ENCODE peak calls at places on chromosomes 13 and 19, in seven cellular contexts. One of them, this sample, is unnamed.

GRCh38 chr13:73258396-73258795 is 199.6 kb downstream of the KLF5 start:
- DNase-seq in activated CD8-positive, alpha-beta T cell treated with anti-CD3 and anti-CD28 coated beads for 36 hours: no peak
- DNase-seq in Caco-2: no peak
- DNase-seq in GM12865: no peak
- DNase-seq in H9: no peak
- DNase-seq in PC-3: no peak
- DNase-seq in cardiac muscle cell: peak
- DNase-seq in this sample: no peak

GRCh38 chr19:409006-409514 is at the start of gene C2CD4C:
- DNase-seq in cardiac muscle cell: peak
- DNase-seq in Caco-2: peak
- DNase-seq in H9: peak
- DNase-seq in activated CD8-positive, alpha-beta T cell treated with anti-CD3 and anti-CD28 coated beads for 36 hours: peak
- DNase-seq in GM12865: no peak
- DNase-seq in PC-3: no peak
- DNase-seq in this sample: peak

GRCh38 chr13:71643466-71643865 is 223.5 kb downstream of the DACH1 start:
- DNase-seq in cardiac muscle cell: no peak
- DNase-seq in Caco-2: no peak
- DNase-seq in PC-3: no peak
- DNase-seq in H9: no peak
- DNase-seq in GM12865: no peak
- DNase-seq in activated CD8-positive, alpha-beta T cell treated with anti-CD3 and anti-CD28 coated beads for 36 hours: no peak
- DNase-seq in this sample: no peak

GRCh38 chr13:51534075-51534817 is 50.0 kb upstream of the WDFY2 start:
- DNase-seq in activated CD8-positive, alpha-beta T cell treated with anti-CD3 and anti-CD28 coated beads for 36 hours: peak
- DNase-seq in Caco-2: no peak
- DNase-seq in H9: no peak
- DNase-seq in PC-3: no peak
- DNase-seq in cardiac muscle cell: no peak
- DNase-seq in GM12865: peak
- DNase-seq in this sample: no peak

GRCh38 chr13:59914556-59914955 is 249.2 kb downstream of the DIAPH3 start:
- DNase-seq in GM12865: no peak
- DNase-seq in H9: no peak
- DNase-seq in PC-3: no peak
- DNase-seq in activated CD8-positive, alpha-beta T cell treated with anti-CD3 and anti-CD28 coated beads for 36 hours: no peak
- DNase-seq in cardiac muscle cell: peak
- DNase-seq in Caco-2: no peak
- DNase-seq in this sample: no peak

GRCh38 chr19:55087542-55087935 is 11.9 kb downstream of the EPS8L1 start:
- DNase-seq in GM12865: no peak
- DNase-seq in H9: no peak
- DNase-seq in PC-3: no peak
- DNase-seq in activated CD8-positive, alpha-beta T cell treated with anti-CD3 and anti-CD28 coated beads for 36 hours: no peak
- DNase-seq in Caco-2: no peak
- DNase-seq in cardiac muscle cell: peak
- DNase-seq in this sample: no peak

GRCh38 chr13:51330741-51331140 is 8.8 kb upstream of the SERPINE3 start:
- DNase-seq in activated CD8-positive, alpha-beta T cell treated with anti-CD3 and anti-CD28 coated beads for 36 hours: peak
- DNase-seq in H9: no peak
- DNase-seq in cardiac muscle cell: peak
- DNase-seq in Caco-2: no peak
- DNase-seq in GM12865: peak
- DNase-seq in PC-3: no peak
- DNase-seq in this sample: no peak

GRCh38 chr19:10182847-10183246 is 11.9 kb downstream of the DNMT1 start:
- DNase-seq in activated CD8-positive, alpha-beta T cell treated with anti-CD3 and anti-CD28 coated beads for 36 hours: no peak
- DNase-seq in cardiac muscle cell: no peak
- DNase-seq in PC-3: no peak
- DNase-seq in Caco-2: no peak
- DNase-seq in H9: no peak
- DNase-seq in GM12865: no peak
- DNase-seq in this sample: no peak

GRCh38 chr19:45613926-45614725 is 12.1 kb upstream of the GPR4 start:
- DNase-seq in activated CD8-positive, alpha-beta T cell treated with anti-CD3 and anti-CD28 coated beads for 36 hours: peak
- DNase-seq in Caco-2: peak
- DNase-seq in cardiac muscle cell: peak
- DNase-seq in H9: no peak
- DNase-seq in GM12865: peak
- DNase-seq in PC-3: peak
- DNase-seq in this sample: no peak

GRCh38 chr13:25874064-25874737 is 177.6 kb downstream of the SHISA2 start:
- DNase-seq in cardiac muscle cell: no peak
- DNase-seq in activated CD8-positive, alpha-beta T cell treated with anti-CD3 and anti-CD28 coated beads for 36 hours: no peak
- DNase-seq in Caco-2: no peak
- DNase-seq in PC-3: no peak
- DNase-seq in H9: no peak
- DNase-seq in GM12865: no peak
- DNase-seq in this sample: no peak

GRCh38 chr13:83995930-83996329 is 113.7 kb upstream of the SLITRK1 start:
- DNase-seq in H9: no peak
- DNase-seq in activated CD8-positive, alpha-beta T cell treated with anti-CD3 and anti-CD28 coated beads for 36 hours: no peak
- DNase-seq in cardiac muscle cell: no peak
- DNase-seq in Caco-2: no peak
- DNase-seq in PC-3: no peak
- DNase-seq in GM12865: no peak
- DNase-seq in this sample: no peak
- TF ChIP-seq CTCF in H9: no peak
- TF ChIP-seq CTCF in activated CD8-positive, alpha-beta T cell treated with anti-CD3 and anti-CD28 coated beads for 36 hours: no peak
- TF ChIP-seq CTCF in cardiac muscle cell: no peak
- TF ChIP-seq CTCF in Caco-2: no peak
- TF ChIP-seq CTCF in PC-3: no peak
- TF ChIP-seq CTCF in GM12865: no peak
- TF ChIP-seq CTCF in this sample: no peak

GRCh38 chr19:56377105-56377924 is 16.0 kb downstream of the ZNF582 start:
- DNase-seq in cardiac muscle cell: no peak
- DNase-seq in H9: no peak
- DNase-seq in GM12865: no peak
- DNase-seq in Caco-2: no peak
- DNase-seq in PC-3: peak
- DNase-seq in activated CD8-positive, alpha-beta T cell treated with anti-CD3 and anti-CD28 coated beads for 36 hours: no peak
- DNase-seq in this sample: no peak
- TF ChIP-seq CTCF in cardiac muscle cell: no peak
- TF ChIP-seq CTCF in H9: no peak
- TF ChIP-seq CTCF in GM12865: no peak
- TF ChIP-seq CTCF in Caco-2: no peak
- TF ChIP-seq CTCF in PC-3: no peak
- TF ChIP-seq CTCF in activated CD8-positive, alpha-beta T cell treated with anti-CD3 and anti-CD28 coated beads for 36 hours: no peak
- TF ChIP-seq CTCF in this sample: no peak

GRCh38 chr13:114236224-114236623 is 1.5 kb downstream of the CDC16 start:
- DNase-seq in activated CD8-positive, alpha-beta T cell treated with anti-CD3 and anti-CD28 coated beads for 36 hours: no peak
- DNase-seq in PC-3: no peak
- DNase-seq in cardiac muscle cell: no peak
- DNase-seq in Caco-2: no peak
- DNase-seq in GM12865: no peak
- DNase-seq in H9: no peak
- DNase-seq in this sample: no peak

GRCh38 chr13:114237415-114238112 is 2.9 kb downstream of the CDC16 start:
- DNase-seq in H9: no peak
- DNase-seq in GM12865: no peak
- DNase-seq in activated CD8-positive, alpha-beta T cell treated with anti-CD3 and anti-CD28 coated beads for 36 hours: no peak
- DNase-seq in PC-3: no peak
- DNase-seq in Caco-2: no peak
- DNase-seq in cardiac muscle cell: no peak
- DNase-seq in this sample: no peak

GRCh38 chr13:114235697-114236096 is 1.0 kb downstream of the CDC16 start:
- DNase-seq in cardiac muscle cell: no peak
- DNase-seq in Caco-2: no peak
- DNase-seq in H9: no peak
- DNase-seq in activated CD8-positive, alpha-beta T cell treated with anti-CD3 and anti-CD28 coated beads for 36 hours: no peak
- DNase-seq in PC-3: peak
- DNase-seq in GM12865: no peak
- DNase-seq in this sample: no peak

GRCh38 chr13:114234266-114234644 is 442 bp upstream of the CDC16 start:
- DNase-seq in H9: no peak
- DNase-seq in cardiac muscle cell: no peak
- DNase-seq in PC-3: no peak
- DNase-seq in activated CD8-positive, alpha-beta T cell treated with anti-CD3 and anti-CD28 coated beads for 36 hours: no peak
- DNase-seq in GM12865: no peak
- DNase-seq in Caco-2: no peak
- DNase-seq in this sample: no peak

DNA sequence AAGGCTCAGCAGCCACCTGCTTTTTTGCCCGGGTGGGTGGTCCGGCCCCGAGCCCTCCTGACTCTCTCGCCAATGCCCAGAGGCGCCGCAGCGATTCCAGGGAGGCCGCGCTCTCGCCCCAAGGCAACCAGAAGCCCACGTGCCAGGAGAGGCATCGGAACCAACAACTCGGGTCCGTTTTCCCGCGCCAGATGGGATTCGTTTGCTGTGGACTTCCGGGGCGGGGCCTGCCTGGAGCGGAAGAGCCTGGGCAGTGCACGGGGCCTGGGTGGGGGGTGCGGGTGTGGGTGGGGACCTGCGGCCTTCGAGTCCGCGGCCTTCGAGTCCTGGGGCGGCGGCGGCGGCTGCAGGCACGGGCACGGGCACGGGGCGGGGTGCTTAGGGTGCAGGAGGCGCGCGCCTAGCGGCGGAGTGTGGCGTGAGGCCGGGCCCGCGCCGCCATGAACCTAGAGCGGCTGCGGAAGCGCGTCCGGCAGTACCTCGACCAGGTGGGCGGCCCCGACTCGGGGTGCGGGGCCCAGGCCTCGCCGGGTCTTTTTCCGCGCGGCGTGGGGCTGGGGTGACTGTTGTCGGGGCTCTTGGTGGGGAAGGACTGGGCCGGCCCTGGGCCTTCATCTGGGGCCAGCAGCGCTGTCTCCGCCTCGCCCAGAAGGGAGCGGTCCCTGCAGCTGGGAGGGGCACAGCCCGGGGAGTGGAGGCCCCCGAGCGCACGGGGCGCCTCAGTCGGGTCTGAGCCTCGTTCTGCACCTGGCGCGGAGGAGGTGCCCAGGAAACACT is at the start of gene CDC16:
- DNase-seq in cardiac muscle cell: peak
- DNase-seq in activated CD8-positive, alpha-beta T cell treated with anti-CD3 and anti-CD28 coated beads for 36 hours: peak
- DNase-seq in H9: peak
- DNase-seq in PC-3: peak
- DNase-seq in Caco-2: peak
- DNase-seq in GM12865: peak
- DNase-seq in this sample: peak
- TF ChIP-seq CTCF in cardiac muscle cell: no peak
- TF ChIP-seq CTCF in activated CD8-positive, alpha-beta T cell treated with anti-CD3 and anti-CD28 coated beads for 36 hours: peak
- TF ChIP-seq CTCF in H9: peak
- TF ChIP-seq CTCF in PC-3: no peak
- TF ChIP-seq CTCF in Caco-2: no peak
- TF ChIP-seq CTCF in GM12865: peak
- TF ChIP-seq CTCF in this sample: peak

DNA sequence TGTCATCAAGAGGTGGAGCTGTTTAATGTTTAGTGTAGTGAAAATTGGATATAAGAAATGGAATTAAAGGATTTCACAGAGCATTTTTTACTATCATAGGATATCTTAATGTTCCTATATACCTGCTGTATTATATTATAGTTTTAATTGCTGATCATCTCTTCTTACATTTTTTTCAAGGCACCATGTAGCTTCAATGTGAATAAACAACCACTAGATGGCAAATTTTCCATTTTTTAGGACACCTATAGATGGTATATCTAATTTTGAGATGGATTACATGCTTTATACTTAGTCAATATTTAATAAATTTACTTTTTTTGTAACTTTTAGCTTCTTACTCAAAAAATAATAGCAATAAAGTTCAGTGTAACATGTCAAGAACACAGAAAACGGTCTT is 9.0 kb upstream of the ATXN8OS start:
- DNase-seq in activated CD8-positive, alpha-beta T cell treated with anti-CD3 and anti-CD28 coated beads for 36 hours: no peak
- DNase-seq in PC-3: peak
- DNase-seq in Caco-2: no peak
- DNase-seq in cardiac muscle cell: no peak
- DNase-seq in H9: no peak
- DNase-seq in GM12865: no peak
- DNase-seq in this sample: no peak
- TF ChIP-seq CTCF in activated CD8-positive, alpha-beta T cell treated with anti-CD3 and anti-CD28 coated beads for 36 hours: no peak
- TF ChIP-seq CTCF in PC-3: peak
- TF ChIP-seq CTCF in Caco-2: peak
- TF ChIP-seq CTCF in cardiac muscle cell: no peak
- TF ChIP-seq CTCF in H9: peak
- TF ChIP-seq CTCF in GM12865: peak
- TF ChIP-seq CTCF in this sample: no peak

GRCh38 chr13:37640499-37640898 is 41.9 kb upstream of the POSTN start:
- DNase-seq in GM12865: peak
- DNase-seq in Caco-2: no peak
- DNase-seq in cardiac muscle cell: peak
- DNase-seq in activated CD8-positive, alpha-beta T cell treated with anti-CD3 and anti-CD28 coated beads for 36 hours: no peak
- DNase-seq in PC-3: peak
- DNase-seq in H9: no peak
- DNase-seq in this sample: peak
- TF ChIP-seq CTCF in GM12865: no peak
- TF ChIP-seq CTCF in Caco-2: peak
- TF ChIP-seq CTCF in cardiac muscle cell: peak
- TF ChIP-seq CTCF in activated CD8-positive, alpha-beta T cell treated with anti-CD3 and anti-CD28 coated beads for 36 hours: no peak
- TF ChIP-seq CTCF in PC-3: peak
- TF ChIP-seq CTCF in H9: peak
- TF ChIP-seq CTCF in this sample: peak

DNA sequence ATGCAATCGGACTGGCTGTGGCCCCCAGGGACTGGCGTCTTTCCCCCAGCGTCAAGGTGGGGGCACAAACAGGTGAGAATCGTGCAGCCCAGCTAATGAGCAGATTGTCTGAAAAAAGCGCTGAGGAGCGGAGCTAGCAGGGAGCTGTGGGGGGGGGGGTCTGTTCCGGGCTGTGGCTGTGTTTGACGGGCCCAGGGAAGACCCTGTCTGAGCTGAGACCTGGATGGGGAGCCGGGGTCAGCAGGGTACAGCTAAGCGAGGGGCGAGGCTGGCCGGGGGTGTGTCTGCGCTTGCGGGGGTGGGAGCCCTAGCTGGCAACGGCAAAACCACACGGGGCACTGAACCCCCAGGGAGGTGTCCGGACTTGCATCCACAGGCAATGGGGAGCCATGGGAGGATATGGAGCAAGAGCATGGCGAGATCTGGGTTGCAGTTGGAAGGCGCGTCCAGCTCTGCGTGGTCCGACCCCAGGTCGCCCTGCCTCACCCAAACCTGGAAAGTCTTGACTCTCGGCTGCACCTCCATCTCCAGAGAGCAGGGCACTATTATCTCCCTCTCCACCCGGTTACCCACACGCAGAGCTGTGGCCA is 4.7 kb downstream of the LINGO3 start:
- DNase-seq in Caco-2: no peak
- DNase-seq in H9: no peak
- DNase-seq in cardiac muscle cell: no peak
- DNase-seq in PC-3: no peak
- DNase-seq in GM12865: no peak
- DNase-seq in activated CD8-positive, alpha-beta T cell treated with anti-CD3 and anti-CD28 coated beads for 36 hours: no peak
- DNase-seq in this sample: no peak
- TF ChIP-seq CTCF in Caco-2: no peak
- TF ChIP-seq CTCF in H9: no peak
- TF ChIP-seq CTCF in cardiac muscle cell: no peak
- TF ChIP-seq CTCF in PC-3: no peak
- TF ChIP-seq CTCF in GM12865: no peak
- TF ChIP-seq CTCF in activated CD8-positive, alpha-beta T cell treated with anti-CD3 and anti-CD28 coated beads for 36 hours: no peak
- TF ChIP-seq CTCF in this sample: no peak

This sample was measured in WERI-Rb-1.